ENCODE peak calls at places on chromosomes 13 and 19, in ten cellular contexts. Z is left lung; D is tibial nerve; Y is aorta; H is ascending aorta; M is GM06990; F is CD4-positive, CD25-positive, alpha-beta regulatory T cell; O is Peyer's patch; Q is esophagus muscularis mucosa; E is left ventricle myocardium inferior. L is an unnamed sample. For H3K36me3, the result is how much of the 10 kb centered on the place peaks cover.

GRCh38 chr13:89239361-89240127 is 1568.4 kb downstream of the SLITRK5 start:
- DNase-seq in Z (no peak), D (no peak), Y (no peak), H (no peak), M (no peak), F (no peak), O (no peak), Q (no peak), E (no peak), L (no peak)

GRCh38 chr19:39133431-39134270 is 8.1 kb downstream of the PAK4 start:
- DNase-seq in Z (peak), D (no peak), Y (no peak), H (no peak), M (no peak), F (no peak), O (peak), Q (no peak), E (no peak), L (peak)

GRCh38 chr19:3250675-3251074 is 26.2 kb downstream of the CELF5 start:
- DNase-seq in Z (no peak), D (no peak), Y (no peak), H (no peak), M (no peak), F (no peak), O (no peak), Q (no peak), E (no peak), L (peak)

GRCh38 chr13:39451860-39452301 is 151.1 kb downstream of the LHFPL6 start:
- DNase-seq in Z (no peak), D (no peak), Y (no peak), H (no peak), M (peak), F (no peak), O (no peak), Q (no peak), E (peak), L (no peak)

GRCh38 chr19:37941820-37942515 is 35.0 kb downstream of the SIPA1L3 start:
- DNase-seq in Z (no peak), D (no peak), Y (no peak), H (no peak), M (no peak), F (no peak), O (peak), Q (no peak), E (no peak), L (no peak)

GRCh38 chr19:8631425-8631819 is 989 bp downstream of the NFILZ start:
- DNase-seq in Z (no peak), D (no peak), Y (peak), H (no peak), M (no peak), F (no peak), O (no peak), Q (no peak), E (no peak), L (peak)

GRCh38 chr19:29966594-29967249 is 24.7 kb downstream of the URI1 start:
- DNase-seq in Z (no peak), D (no peak), Y (no peak), H (no peak), M (peak), F (no peak), O (no peak), Q (no peak), E (no peak), L (no peak)

GRCh38 chr19:29202281-29202680 is 10.7 kb downstream of the UQCRFS1 start:
- DNase-seq in Z (no peak), D (no peak), Y (no peak), H (no peak), M (no peak), F (no peak), O (no peak), Q (peak), E (no peak), L (no peak)

GRCh38 chr19:57888494-57889231 is at the start of gene ZNF814:
- DNase-seq in Z (peak), D (peak), Y (peak), H (peak), M (peak), F (peak), O (peak), Q (peak), E (peak), L (peak)

GRCh38 chr19:21593934-21594844 is 88.8 kb downstream of the ZNF429 start:
- DNase-seq in Z (no peak), D (no peak), Y (no peak), H (no peak), M (no peak), F (no peak), O (no peak), Q (no peak), E (peak), L (no peak)

GRCh38 chr19:7515471-7516226 is at the start of gene ZNF358:
- DNase-seq in Z (peak), D (peak), Y (peak), H (no peak), M (peak), F (no peak), O (peak), Q (no peak), E (peak), L (peak)

GRCh38 chr13:76556632-76557031 is 329.6 kb downstream of the KCTD12 start:
- DNase-seq in Z (no peak), D (no peak), Y (no peak), H (no peak), M (no peak), F (no peak), O (no peak), Q (no peak), E (no peak), L (no peak)

GRCh38 chr13:50025446-50025845 is 10.2 kb downstream of the KCNRG start:
- DNase-seq in Z (no peak), D (no peak), Y (no peak), H (no peak), M (no peak), F (no peak), O (no peak), Q (no peak), E (no peak), L (no peak)

GRCh38 chr13:85618514-85618913 is 180.7 kb downstream of the SLITRK6 start:
- DNase-seq in Z (no peak), D (no peak), Y (no peak), H (no peak), M (no peak), F (no peak), O (no peak), Q (no peak), E (no peak), L (no peak)

GRCh38 chr13:66994097-66994496 is 236.0 kb downstream of the PCDH9 start:
- DNase-seq in Z (peak), D (peak), Y (peak), H (peak), M (no peak), F (no peak), O (peak), Q (no peak), E (peak), L (peak)
- H3K4me3 ChIP-seq in Z (no peak), D (peak), Y (no peak), H (peak), M (no peak), F (no peak), O (no peak), Q (peak), E (peak), L (no peak)

GRCh38 chr19:46689358-46689757 is 27.6 kb downstream of the PRKD2 start:
- DNase-seq in Z (no peak), D (no peak), Y (no peak), H (no peak), M (no peak), F (no peak), O (no peak), Q (no peak), E (no peak), L (no peak)
- H3K36me3 ChIP-seq in Z (half or more), D (half or more), Y (under half), H (half or more), M (half or more), F (half or more), O (half or more), Q (half or more), E (half or more), L (half or more)

GRCh38 chr19:1849132-1849474 is 820 bp upstream of the REXO1 start:
- DNase-seq in Z (no peak), D (no peak), Y (no peak), H (no peak), M (no peak), F (no peak), O (no peak), Q (no peak), E (no peak), L (no peak)
- H3K4me3 ChIP-seq in Z (no peak), D (no peak), Y (no peak), H (no peak), M (no peak), F (peak), O (no peak), Q (no peak), E (no peak), L (no peak)

GRCh38 chr13:52177276-52177675 is 17.9 kb upstream of the NEK3 start:
- DNase-seq in Z (no peak), D (no peak), Y (no peak), H (no peak), M (no peak), F (no peak), O (no peak), Q (no peak), E (no peak), L (no peak)

GRCh38 chr13:52169839-52170238 is 10.4 kb upstream of the NEK3 start:
- DNase-seq in Z (no peak), D (no peak), Y (no peak), H (no peak), M (no peak), F (no peak), O (no peak), Q (no peak), E (no peak), L (no peak)

GRCh38 chr13:52173373-52173772 is 14.0 kb upstream of the NEK3 start:
- DNase-seq in Z (no peak), D (no peak), Y (no peak), H (no peak), M (no peak), F (no peak), O (no peak), Q (no peak), E (no peak), L (no peak)
- H3K36me3 ChIP-seq in Z (half or more), D (half or more), Y (under half), H (under half), M (under half), F (half or more), O (under half), Q (under half), E (half or more), L (under half)

DNA sequence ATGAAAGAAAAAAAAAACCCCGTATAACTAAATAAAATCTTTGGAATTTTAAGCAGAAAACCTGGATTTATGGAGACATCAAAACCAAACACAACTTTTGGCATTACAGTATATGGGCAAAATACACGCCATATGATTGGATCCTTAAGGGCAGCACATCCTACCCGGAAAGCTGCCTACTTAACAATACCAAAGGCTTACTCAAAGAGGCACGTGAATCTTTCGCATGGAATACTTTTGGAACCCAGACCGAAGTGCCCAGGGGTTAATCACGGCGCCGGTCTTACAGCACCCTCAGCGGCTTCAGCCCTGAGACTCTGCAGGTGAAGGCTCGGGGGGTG is 385 bp downstream of the CCDC169 start:
- DNase-seq in Z (no peak), D (no peak), Y (no peak), H (no peak), M (no peak), F (no peak), O (no peak), Q (no peak), E (no peak), L (no peak)
- H3K4me3 ChIP-seq in Z (peak), D (peak), Y (peak), H (peak), M (no peak), F (peak), O (peak), Q (peak), E (peak), L (peak)

DNA sequence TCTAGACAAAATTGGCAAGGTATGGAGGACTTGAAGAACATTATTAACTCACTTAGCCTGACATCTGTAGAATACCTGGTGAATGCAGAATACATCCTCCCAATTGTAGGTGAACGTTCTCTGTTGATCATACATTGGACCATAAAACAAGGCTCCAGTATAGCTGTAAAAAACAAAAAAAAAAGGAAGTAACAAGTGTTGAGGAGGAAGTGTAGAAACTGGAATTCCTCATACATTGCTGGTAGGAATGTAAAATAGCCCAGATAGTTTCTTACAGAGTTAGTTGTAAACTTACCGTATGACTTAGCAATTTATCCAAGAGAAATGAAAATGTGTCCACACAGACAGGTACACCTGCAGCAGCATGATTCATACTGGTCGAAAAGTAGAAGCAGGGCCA is 44.8 kb downstream of the TSSK6 start:
- DNase-seq in Z (no peak), D (no peak), Y (no peak), H (no peak), M (no peak), F (no peak), O (no peak), Q (no peak), E (no peak), L (no peak)
- H3K36me3 ChIP-seq in Z (half or more), D (under half), Y (under half), H (under half), M (under half), F (under half), O (under half), Q (under half), E (under half), L (under half)

DNA sequence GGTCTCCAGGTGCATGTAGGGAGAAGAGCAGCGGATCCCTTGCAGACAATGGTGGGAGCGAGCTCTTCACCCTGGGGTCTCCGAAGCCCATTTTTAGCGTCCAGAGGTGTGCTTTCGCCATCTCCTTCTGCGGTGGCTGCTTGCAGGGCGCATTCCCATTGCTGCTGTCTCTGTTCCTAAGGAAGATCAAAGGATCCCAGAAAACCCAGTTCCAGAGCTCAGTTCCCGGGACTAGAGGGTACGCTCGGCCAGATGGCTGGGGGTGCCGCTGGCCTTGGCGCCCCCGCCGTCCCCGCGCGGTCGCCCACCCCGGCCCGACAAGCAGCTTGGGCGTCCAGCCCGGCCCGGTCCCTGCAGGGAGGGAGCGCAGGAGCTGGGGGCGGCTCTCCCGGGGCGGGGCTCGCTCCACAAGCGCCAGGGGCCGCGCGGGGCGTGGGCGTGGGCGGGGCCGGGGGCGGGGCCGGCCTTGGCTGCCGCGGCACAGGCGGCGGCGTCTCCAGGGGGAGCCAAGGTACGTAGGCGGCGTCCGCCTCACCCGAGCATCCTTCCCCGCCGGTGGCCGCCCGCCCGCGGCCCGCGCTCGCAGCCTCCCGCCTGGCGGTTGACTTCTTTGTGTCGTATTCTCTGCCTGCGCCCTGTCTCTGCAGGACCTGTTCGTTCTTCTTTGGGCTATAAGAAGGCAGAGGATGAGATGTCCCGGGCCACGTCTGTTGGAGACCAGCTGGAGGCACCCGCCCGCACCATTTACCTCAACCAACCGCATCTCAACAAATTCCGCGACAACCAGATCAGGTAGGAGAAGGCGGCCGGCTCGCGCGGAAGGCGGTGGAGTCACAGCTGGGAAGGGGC is 96.8 kb downstream of the ATP8A2 start:
- DNase-seq in Z (no peak), D (no peak), Y (no peak), H (no peak), M (peak), F (no peak), O (no peak), Q (no peak), E (no peak), L (peak)
- H3K4me3 ChIP-seq in Z (no peak), D (no peak), Y (no peak), H (no peak), M (no peak), F (no peak), O (peak), Q (peak), E (no peak), L (peak)

GRCh38 chr19:14419038-14419813 is at the start of gene DDX39A:
- DNase-seq in Z (peak), D (peak), Y (peak), H (peak), M (peak), F (peak), O (peak), Q (peak), E (peak), L (peak)

GRCh38 chr19:14413355-14413754 is 5.8 kb downstream of the DDX39A start:
- DNase-seq in Z (no peak), D (no peak), Y (no peak), H (no peak), M (no peak), F (no peak), O (no peak), Q (no peak), E (no peak), L (peak)

GRCh38 chr19:14416743-14417214 is 2.4 kb downstream of the DDX39A start:
- DNase-seq in Z (no peak), D (no peak), Y (no peak), H (no peak), M (no peak), F (no peak), O (no peak), Q (no peak), E (no peak), L (no peak)

GRCh38 chr19:14413765-14414171 is 5.4 kb downstream of the DDX39A start:
- DNase-seq in Z (no peak), D (no peak), Y (no peak), H (no peak), M (no peak), F (no peak), O (no peak), Q (no peak), E (no peak), L (peak)

GRCh38 chr19:14418743-14419037 is 451 bp downstream of the DDX39A start:
- DNase-seq in Z (no peak), D (no peak), Y (no peak), H (no peak), M (no peak), F (no peak), O (no peak), Q (no peak), E (no peak), L (no peak)
- H3K36me3 ChIP-seq in Z (under half), D (under half), Y (under half), H (under half), M (under half), F (under half), O (under half), Q (under half), E (under half), L (under half)

GRCh38 chr13:100542546-100543156 is 45.9 kb downstream of the GGACT start:
- DNase-seq in Z (no peak), D (no peak), Y (no peak), H (no peak), M (peak), F (no peak), O (peak), Q (no peak), E (no peak), L (no peak)

GRCh38 chr13:100540621-100541020 is 48.0 kb downstream of the GGACT start:
- DNase-seq in Z (no peak), D (no peak), Y (no peak), H (no peak), M (no peak), F (no peak), O (peak), Q (no peak), E (no peak), L (no peak)

GRCh38 chr13:100544866-100545683 is 43.5 kb downstream of the GGACT start:
- DNase-seq in Z (peak), D (no peak), Y (peak), H (no peak), M (no peak), F (no peak), O (peak), Q (no peak), E (peak), L (no peak)

GRCh38 chr13:100543872-100544602 is 44.6 kb downstream of the GGACT start:
- DNase-seq in Z (no peak), D (no peak), Y (peak), H (no peak), M (no peak), F (no peak), O (peak), Q (no peak), E (no peak), L (no peak)

GRCh38 chr13:100541882-100542545 is 46.6 kb downstream of the GGACT start:
- DNase-seq in Z (no peak), D (no peak), Y (no peak), H (no peak), M (no peak), F (no peak), O (peak), Q (no peak), E (no peak), L (no peak)
- H3K4me3 ChIP-seq in Z (no peak), D (no peak), Y (no peak), H (no peak), M (no peak), F (no peak), O (no peak), Q (no peak), E (no peak), L (no peak)

L was measured in H7.